ENCODE peak calls at places on chromosome 19, in eight cellular contexts. R, H, X, N, B, L, M and Y are unnamed samples.

GRCh38 chr19:12801466-12802266 is at the start of the genes PRDX2 and THSD8:
- DNase-seq in H (peak; percentile 85), X (peak; percentile 96), R (no peak), B (peak; percentile 90), N (peak; percentile 78), M (peak; percentile 64), L (peak; percentile 90), Y (peak; percentile 95)

GRCh38 chr19:46976845-46977320 is 42.8 kb upstream of the NPAS1 start:
- DNase-seq in M (no peak), X (no peak), R (no peak), N (no peak), H (no peak), B (peak; percentile 57), L (no peak), Y (peak; percentile 30)

GRCh38 chr19:11982526-11982925 is 17.7 kb downstream of the ZNF763 start:
- DNase-seq in H (no peak), R (no peak), N (no peak), M (no peak), L (no peak), B (no peak), X (no peak), Y (no peak)

GRCh38 chr19:10417598-10418280 is 2.6 kb upstream of the PDE4A start:
- DNase-seq in X (peak; percentile 58), L (peak; percentile 28), B (peak; percentile 72), N (no peak), R (no peak), H (no peak), M (no peak), Y (no peak)

GRCh38 chr19:48964205-48965032 is 690 bp upstream of the FTL start:
- DNase-seq in B (no peak), X (no peak), M (no peak), N (no peak), H (no peak), R (no peak), L (peak; percentile 19), Y (no peak)

GRCh38 chr19:920051-920857 is 3.1 kb downstream of the KISS1R start:
- DNase-seq in H (peak; percentile 53), M (no peak), R (no peak), N (peak; percentile 70), B (peak; percentile 63), X (no peak), L (peak; percentile 74), Y (peak; percentile 54)

GRCh38 chr19:13164370-13165090 is 14.3 kb downstream of the IER2 start:
- DNase-seq in M (no peak), N (peak; percentile 32), R (no peak), B (peak; percentile 86), X (peak; percentile 71), H (no peak), L (peak; percentile 56), Y (no peak)

GRCh38 chr19:1270854-1271527 is 1.9 kb downstream of the CIRBP start:
- DNase-seq in R (no peak), L (no peak), H (no peak), B (no peak), X (peak; percentile 48), M (no peak), N (no peak), Y (no peak)

GRCh38 chr19:17967258-17968051 is 548 bp downstream of the KCNN1 start:
- DNase-seq in R (no peak), H (no peak), N (no peak), B (no peak), X (no peak), L (no peak), M (no peak), Y (no peak)

GRCh38 chr19:17931532-17932191 is 1.2 kb upstream of the CCDC124 start:
- DNase-seq in X (no peak), H (no peak), N (no peak), R (no peak), M (no peak), L (no peak), B (peak; percentile 70), Y (no peak)

GRCh38 chr19:3792114-3792513 is 5.9 kb upstream of the MATK start:
- DNase-seq in M (no peak), X (no peak), L (no peak), N (no peak), B (no peak), R (no peak), H (no peak), Y (no peak)

GRCh38 chr19:29715695-29716581 is 877 bp upstream of the C19orf12 start:
- DNase-seq in M (no peak), B (no peak), N (no peak), R (no peak), X (peak; percentile 18), L (no peak), H (no peak), Y (peak; percentile 40)

GRCh38 chr19:58021541-58022282 is 12.1 kb upstream of the ZSCAN1 start:
- DNase-seq in R (peak; percentile 33), M (peak; percentile 24), B (no peak), X (no peak), L (peak; percentile 60), H (peak; percentile 39), N (peak; percentile 14), Y (peak; percentile 50)

GRCh38 chr19:45995715-45996385 is 583 bp downstream of the CCDC61 start:
- DNase-seq in L (no peak), X (no peak), B (no peak), R (no peak), H (peak; percentile 51), M (no peak), N (no peak), Y (peak; percentile 51)

GRCh38 chr19:31586282-31586681 is 237.0 kb upstream of the TSHZ3 start:
- DNase-seq in H (no peak), L (no peak), B (no peak), X (no peak), R (no peak), M (no peak), N (no peak), Y (no peak)

GRCh38 chr19:55005684-55006488 is 32.2 kb downstream of the GP6 start:
- DNase-seq in B (peak; percentile 56), N (peak; percentile 12), M (no peak), R (peak; percentile 3), H (peak; percentile 56), L (peak; percentile 53), X (peak; percentile 96), Y (peak; percentile 48)

GRCh38 chr19:51386882-51387520 is 773 bp downstream of the LIM2 start:
- DNase-seq in B (no peak), L (no peak), M (no peak), X (no peak), N (no peak), R (no peak), H (no peak), Y (no peak)

GRCh38 chr19:4390017-4390861 is 10.1 kb downstream of the SH3GL1 start:
- DNase-seq in X (no peak), B (peak; percentile 76), M (no peak), L (no peak), N (no peak), R (no peak), H (no peak), Y (no peak)

GRCh38 chr19:16161848-16162247 is 11.5 kb downstream of the CIB3 start:
- DNase-seq in B (no peak), X (no peak), M (no peak), H (no peak), N (no peak), L (no peak), R (peak; percentile 59), Y (no peak)